ENCODE peak calls at places on chromosomes 7 and 10, in ten cellular contexts. G is mucosa of descending colon; Y is anterior cingulate cortex; T is NCI-H1417 treated with DMSO at 0.1 percent for 48 hours; I is astrocyte of the spinal cord; B is GM10248; R is NCI-H2171 treated with DMSO at 0.1 percent for 48 hours; M is CD8-positive, alpha-beta T cell; K is stimulated activated CD8-positive, alpha-beta memory T cell treated with anti-CD3 and anti-CD28 coated beads, Interleukin-15, amount 100 ng/mL, for 1 hour; L is NCI-H1105 treated with DMSO at 0.1 percent for 48 hours. U is an unnamed sample.

GRCh38 chr10:72243822-72244437 is 27.9 kb upstream of the ASCC1 start:
- DNase-seq in G (no peak), Y (peak), T (no peak), I (peak), B (no peak), R (peak), M (no peak), K (no peak), L (no peak), U (no peak)

GRCh38 chr10:623039-623438 is 66.4 kb downstream of the DIP2C start:
- DNase-seq in G (peak), Y (peak), T (no peak), I (no peak), B (no peak), R (peak), M (no peak), K (no peak), L (no peak), U (no peak)

GRCh38 chr7:50321678-50322077 is 17.2 kb downstream of the IKZF1 start:
- DNase-seq in G (no peak), Y (no peak), T (no peak), I (no peak), B (no peak), R (no peak), M (no peak), K (no peak), L (no peak), U (no peak)

GRCh38 chr10:34940436-34940835 is 125.3 kb upstream of the PARD3 start:
- DNase-seq in G (no peak), Y (no peak), T (no peak), I (no peak), B (no peak), R (no peak), M (no peak), K (no peak), L (no peak), U (no peak)

GRCh38 chr10:58189269-58189668 is 78.4 kb downstream of the IPMK start:
- DNase-seq in G (no peak), Y (no peak), T (no peak), I (peak), B (no peak), R (peak), M (no peak), K (no peak), L (no peak), U (no peak)

GRCh38 chr10:118343115-118343514 is 991 bp upstream of the FAM204A start:
- DNase-seq in G (no peak), Y (no peak), T (no peak), I (peak), B (no peak), R (no peak), M (no peak), K (no peak), L (no peak), U (no peak)

GRCh38 chr10:114221235-114221634 is 17.8 kb upstream of the VWA2 start:
- DNase-seq in G (no peak), Y (no peak), T (no peak), I (no peak), B (no peak), R (no peak), M (no peak), K (no peak), L (no peak), U (no peak)

GRCh38 chr7:26180792-26181198 is 19.8 kb downstream of the HNRNPA2B1 start:
- DNase-seq in G (no peak), Y (no peak), T (no peak), I (no peak), B (no peak), R (no peak), M (no peak), K (no peak), L (no peak), U (no peak)

GRCh38 chr7:101133621-101134398 is 6.9 kb downstream of the SERPINE1 start:
- DNase-seq in G (no peak), Y (no peak), T (no peak), I (peak), B (no peak), R (no peak), M (no peak), K (no peak), L (no peak), U (no peak)

GRCh38 chr7:10022957-10023356 is 950.7 kb upstream of the PHF14 start:
- DNase-seq in G (no peak), Y (peak), T (no peak), I (peak), B (no peak), R (peak), M (no peak), K (no peak), L (peak), U (no peak)

GRCh38 chr10:107091126-107091525 is 73.4 kb downstream of the SORCS1 start:
- DNase-seq in G (no peak), Y (no peak), T (no peak), I (no peak), B (no peak), R (no peak), M (no peak), K (no peak), L (no peak), U (no peak)

GRCh38 chr10:6543431-6544005 is 36.6 kb downstream of the PRKCQ start:
- DNase-seq in G (peak), Y (no peak), T (no peak), I (no peak), B (no peak), R (no peak), M (peak), K (no peak), L (no peak), U (no peak)

GRCh38 chr7:139570119-139570518 is 46.6 kb downstream of the CLEC2L start:
- DNase-seq in G (no peak), Y (peak), T (no peak), I (no peak), B (no peak), R (no peak), M (no peak), K (no peak), L (no peak), U (no peak)

GRCh38 chr7:41536116-41536515 is 166.8 kb downstream of the INHBA start:
- DNase-seq in G (no peak), Y (no peak), T (no peak), I (no peak), B (no peak), R (no peak), M (no peak), K (no peak), L (no peak), U (no peak)

GRCh38 chr10:75231672-75232581 is 3.8 kb downstream of the COMTD1 start:
- DNase-seq in G (no peak), Y (no peak), T (no peak), I (no peak), B (no peak), R (no peak), M (no peak), K (no peak), L (no peak), U (no peak)

GRCh38 chr7:25831901-25832411 is 320.0 kb upstream of the NFE2L3 start:
- DNase-seq in G (no peak), Y (no peak), T (no peak), I (peak), B (no peak), R (peak), M (no peak), K (no peak), L (no peak), U (no peak)

GRCh38 chr10:86182150-86182549 is 184.4 kb downstream of the GRID1 start:
- DNase-seq in G (no peak), Y (peak), T (no peak), I (no peak), B (no peak), R (no peak), M (no peak), K (no peak), L (no peak), U (no peak)

GRCh38 chr7:133545613-133546012 is 292.7 kb downstream of the EXOC4 start:
- DNase-seq in G (no peak), Y (no peak), T (no peak), I (peak), B (no peak), R (no peak), M (no peak), K (no peak), L (no peak), U (no peak)

GRCh38 chr10:65778753-65779152 is 1147.1 kb upstream of the LRRTM3 start:
- DNase-seq in G (no peak), Y (no peak), T (no peak), I (no peak), B (no peak), R (no peak), M (no peak), K (no peak), L (no peak), U (no peak)

GRCh38 chr10:56605043-56605442 is 244.0 kb upstream of the ZWINT start:
- DNase-seq in G (no peak), Y (no peak), T (no peak), I (no peak), B (no peak), R (peak), M (no peak), K (no peak), L (no peak), U (no peak)

GRCh38 chr10:115214799-115215198 is 121.6 kb downstream of the ATRNL1 start:
- DNase-seq in G (no peak), Y (no peak), T (no peak), I (no peak), B (no peak), R (no peak), M (no peak), K (no peak), L (no peak), U (no peak)

U was measured in Panc1.